ENCODE peak calls at places on chromosomes 3 and 15, in ten cellular contexts. J is CD8-positive, alpha-beta T cell; E is HS-5; U is stimulated activated CD8-positive, alpha-beta memory T cell treated with anti-CD3 and anti-CD28 coated beads, Interleukin-7, amount 100 ng/mL, for 4 hours; X is PC-9; K is AG08395; F is NCI-H82; H is brain microvascular endothelial cell; T is GF-D8; M is fibroblast of pulmonary artery. V is an unnamed sample.

GRCh38 chr3:196992461-196993065 is 23.9 kb upstream of the PIGZ start:
- DNase-seq in M (no peak), X (no peak), U (no peak), J (no peak), T (no peak), H (no peak), K (no peak), F (no peak), E (no peak), V (no peak)

GRCh38 chr3:183328823-183329222 is 75.8 kb downstream of the B3GNT5 start:
- DNase-seq in X (peak; percentile 83), K (no peak), T (no peak), J (no peak), M (peak; percentile 29), E (peak; percentile 39), U (no peak), F (no peak), H (no peak), V (peak; percentile 76)

GRCh38 chr3:26346497-26346896 is 276.1 kb upstream of the LRRC3B start:
- DNase-seq in E (no peak), K (no peak), J (no peak), T (no peak), M (no peak), X (no peak), U (no peak), H (no peak), F (no peak), V (no peak)

GRCh38 chr3:194296832-194297666 is 54.1 kb downstream of the CPN2 start:
- DNase-seq in U (no peak), K (no peak), E (no peak), J (no peak), H (no peak), M (no peak), F (no peak), T (no peak), X (peak; percentile 64), V (no peak)

GRCh38 chr15:80031841-80032240 is 27.6 kb upstream of the ZFAND6 start:
- DNase-seq in F (no peak), J (no peak), X (no peak), E (no peak), U (no peak), H (no peak), T (no peak), K (peak; percentile 12), M (no peak), V (no peak)

GRCh38 chr3:197168606-197169005 is 129.8 kb downstream of the DLG1 start:
- DNase-seq in M (peak; percentile 52), E (no peak), F (peak; percentile 40), U (no peak), T (no peak), X (no peak), K (peak; percentile 66), H (peak; percentile 56), J (no peak), V (peak; percentile 11)

GRCh38 chr3:28328188-28329151 is 20.1 kb upstream of the ZCWPW2 start:
- DNase-seq in U (no peak), H (no peak), T (no peak), K (peak; percentile 18), J (no peak), M (peak; percentile 61), E (no peak), X (no peak), F (peak; percentile 30), V (peak; percentile 53)

GRCh38 chr3:76107935-76108570 is 322.7 kb upstream of the ZNF717 start:
- DNase-seq in H (peak; percentile 67), U (no peak), J (no peak), X (no peak), E (no peak), M (peak; percentile 41), K (peak; percentile 50), T (no peak), F (peak; percentile 43), V (peak; percentile 59)

GRCh38 chr3:44477312-44478030 is at the start of gene ZNF445:
- DNase-seq in U (peak; percentile 68), H (peak; percentile 58), X (peak; percentile 53), K (peak; percentile 98), J (peak; percentile 76), T (peak; percentile 15), M (peak; percentile 79), F (peak; percentile 81), E (peak; percentile 30), V (peak; percentile 82)

GRCh38 chr3:17846466-17846865 is 104.0 kb upstream of the TBC1D5 start:
- DNase-seq in E (peak; percentile 33), T (no peak), H (no peak), F (no peak), X (no peak), M (no peak), J (no peak), U (no peak), K (peak; percentile 59), V (peak; percentile 7)

GRCh38 chr3:191417457-191417729 is 43.6 kb upstream of the PYDC2 start:
- DNase-seq in X (no peak), F (no peak), H (no peak), J (no peak), K (no peak), U (no peak), E (no peak), T (no peak), M (no peak), V (no peak)

GRCh38 chr3:123044981-123045763 is 17.6 kb upstream of the SEMA5B start:
- DNase-seq in E (no peak), H (no peak), J (no peak), X (no peak), K (no peak), M (no peak), U (no peak), F (no peak), T (no peak), V (no peak)

GRCh38 chr3:128967748-128968147 is 26.1 kb downstream of the CFAP92 start:
- DNase-seq in H (no peak), X (no peak), J (no peak), U (no peak), E (no peak), F (no peak), M (no peak), K (no peak), T (no peak), V (no peak)

GRCh38 chr3:161415506-161416231 is 44.4 kb upstream of the SPTSSB start:
- DNase-seq in E (peak; percentile 49), K (peak; percentile 46), T (no peak), F (no peak), M (peak; percentile 87), J (no peak), X (peak; percentile 86), H (peak; percentile 86), U (no peak), V (peak; percentile 28)

GRCh38 chr3:24521306-24522154 is 26.9 kb upstream of the THRB start:
- DNase-seq in H (no peak), T (no peak), M (no peak), E (no peak), K (peak; percentile 43), J (no peak), U (no peak), F (peak; percentile 46), X (peak; percentile 36), V (peak; percentile 44)

GRCh38 chr3:79685108-79685507 is 82.7 kb downstream of the ROBO1 start:
- DNase-seq in X (no peak), T (no peak), E (no peak), K (no peak), H (no peak), M (no peak), J (no peak), F (no peak), U (no peak), V (no peak)

GRCh38 chr3:149021830-149022229 is 30.5 kb downstream of the GYG1 start:
- DNase-seq in J (no peak), K (no peak), M (no peak), E (no peak), H (no peak), T (no peak), X (no peak), F (no peak), U (no peak), V (no peak)

GRCh38 chr15:79939399-79939798 is 31.6 kb downstream of the BCL2A1 start:
- DNase-seq in F (no peak), M (no peak), K (no peak), J (no peak), X (no peak), H (no peak), T (no peak), U (no peak), E (no peak), V (no peak)

GRCh38 chr3:170171563-170171962 is 10.0 kb downstream of the PHC3 start:
- DNase-seq in X (no peak), H (no peak), K (no peak), M (no peak), E (no peak), F (no peak), J (no peak), T (no peak), U (no peak), V (no peak)

GRCh38 chr3:64063207-64063981 is 40.1 kb upstream of the PSMD6 start:
- DNase-seq in X (no peak), M (peak; percentile 90), F (no peak), E (no peak), U (no peak), J (no peak), H (peak; percentile 53), T (no peak), K (no peak), V (no peak)

GRCh38 chr15:57640935-57641682 is 49.4 kb downstream of the MYZAP start:
- DNase-seq in E (no peak), K (peak; percentile 62), U (no peak), T (no peak), J (no peak), M (peak; percentile 57), H (peak; percentile 20), F (peak; percentile 70), X (no peak), V (peak; percentile 53)

GRCh38 chr3:77281721-77282120 is 241.8 kb downstream of the ROBO2 start:
- DNase-seq in J (no peak), M (no peak), E (no peak), U (no peak), F (peak; percentile 42), T (no peak), K (no peak), H (no peak), X (no peak), V (no peak)

V was measured in ELR.